ENCODE peak calls at places on chromosomes 2 and 18, in ten cellular contexts. H, Z, Y, W, I, C, P, X, B and N are unnamed samples.

GRCh38 chr2:38148501-38148900 is 72.5 kb upstream of the CYP1B1 start:
- DNase-seq in X (no peak), P (no peak), C (no peak), I (no peak), W (no peak), Z (no peak), B (no peak), H (no peak), Y (no peak), N (no peak)

GRCh38 chr2:106183093-106183837 is 10.8 kb downstream of the UXS1 start:
- DNase-seq in H (no peak), Z (no peak), C (no peak), B (peak; percentile 20), I (no peak), Y (no peak), P (no peak), X (no peak), W (no peak), N (no peak)

GRCh38 chr2:130183500-130184373 is 1.7 kb downstream of the MZT2B start:
- DNase-seq in B (no peak), C (no peak), W (no peak), I (peak; percentile 46), X (no peak), Y (peak; percentile 54), H (no peak), P (no peak), Z (no peak), N (no peak)

GRCh38 chr2:62465039-62465740 is 40.8 kb downstream of the TMEM17 start:
- DNase-seq in X (no peak), W (no peak), I (no peak), Z (no peak), C (no peak), P (no peak), H (no peak), B (no peak), Y (no peak), N (no peak)

GRCh38 chr18:79573921-79574491 is 105.6 kb upstream of the CTDP1 start:
- DNase-seq in W (no peak), H (no peak), I (no peak), B (no peak), P (no peak), Y (no peak), Z (no peak), C (peak; percentile 11), X (no peak), N (peak; percentile 13)

GRCh38 chr2:231530099-231531085 is at the start of gene NMUR1:
- DNase-seq in C (peak; percentile 42), Z (peak; percentile 63), B (peak; percentile 90), Y (peak; percentile 82), P (peak; percentile 58), I (peak; percentile 59), H (peak; percentile 70), W (peak; percentile 48), X (peak; percentile 90), N (peak; percentile 64)

GRCh38 chr2:68043719-68044498 is 18.9 kb downstream of the C1D start:
- DNase-seq in H (no peak), Y (no peak), I (no peak), C (no peak), P (no peak), X (no peak), W (no peak), Z (no peak), B (no peak), N (no peak)

GRCh38 chr2:233563663-233564430 is 2.7 kb downstream of the USP40 start:
- DNase-seq in P (no peak), Z (no peak), X (no peak), Y (no peak), I (no peak), W (no peak), H (no peak), C (no peak), B (no peak), N (no peak)

GRCh38 chr2:230308402-230309000 is 18.5 kb upstream of the SP140L start:
- DNase-seq in X (no peak), H (no peak), B (no peak), C (no peak), I (no peak), W (no peak), Z (no peak), P (no peak), Y (no peak), N (no peak)

GRCh38 chr2:31108887-31109286 is 29.4 kb downstream of the GALNT14 start:
- DNase-seq in B (no peak), X (no peak), H (no peak), Y (no peak), P (no peak), C (no peak), W (no peak), I (no peak), Z (no peak), N (no peak)

GRCh38 chr2:43127208-43127940 is 99.0 kb downstream of the ZFP36L2 start:
- DNase-seq in Y (peak; percentile 62), C (peak; percentile 55), I (peak; percentile 44), Z (peak; percentile 88), B (peak; percentile 74), X (peak; percentile 89), P (peak; percentile 74), H (peak; percentile 91), W (peak; percentile 52), N (no peak)

GRCh38 chr2:27566628-27567027 is 16.2 kb upstream of the ZNF512 start:
- DNase-seq in H (no peak), X (no peak), Z (no peak), Y (no peak), P (no peak), I (no peak), C (no peak), B (no peak), W (no peak), N (no peak)

GRCh38 chr18:48791636-48792105 is 159.1 kb downstream of the SMAD7 start:
- DNase-seq in B (no peak), Y (no peak), P (no peak), I (no peak), C (no peak), W (no peak), H (no peak), Z (no peak), X (no peak), N (no peak)

GRCh38 chr2:114010001-114010400 is 120.1 kb downstream of the ACTR3 start:
- DNase-seq in Y (no peak), Z (no peak), H (no peak), P (no peak), I (no peak), C (no peak), B (no peak), W (no peak), X (no peak), N (no peak)

GRCh38 chr2:105296017-105296611 is 33.4 kb downstream of the TGFBRAP1 start:
- DNase-seq in Y (no peak), I (no peak), H (no peak), P (no peak), Z (no peak), X (no peak), C (no peak), W (no peak), B (no peak), N (no peak)

GRCh38 chr18:58727776-58728500 is 56.7 kb downstream of the MALT1 start:
- DNase-seq in Y (no peak), W (no peak), H (no peak), Z (no peak), P (no peak), C (no peak), B (no peak), X (no peak), I (no peak), N (no peak)

GRCh38 chr18:72700961-72701710 is 157.0 kb upstream of the CBLN2 start:
- DNase-seq in H (no peak), Z (no peak), C (no peak), X (peak; percentile 22), P (no peak), W (no peak), Y (no peak), I (no peak), B (no peak), N (no peak)

GRCh38 chr2:29902356-29902755 is 19.0 kb downstream of the ALK start:
- DNase-seq in Z (no peak), X (no peak), I (no peak), H (no peak), W (no peak), Y (peak; percentile 13), B (no peak), P (no peak), C (no peak), N (no peak)

GRCh38 chr2:95013726-95014125 is 11.8 kb upstream of the MAL start:
- DNase-seq in Y (no peak), X (no peak), P (no peak), H (no peak), I (no peak), W (no peak), B (no peak), C (no peak), Z (no peak), N (no peak)

GRCh38 chr2:221392228-221392881 is 179.7 kb downstream of the EPHA4 start:
- DNase-seq in H (no peak), I (no peak), P (no peak), X (no peak), B (no peak), Y (no peak), C (no peak), Z (no peak), W (no peak), N (no peak)

GRCh38 chr2:198712485-198712884 is 745.3 kb downstream of the SATB2 start:
- DNase-seq in C (no peak), P (no peak), I (no peak), Z (no peak), B (no peak), X (no peak), H (no peak), Y (no peak), W (no peak), N (no peak)

GRCh38 chr2:15146960-15147359 is 414.2 kb downstream of the NBAS start:
- DNase-seq in Z (no peak), H (no peak), I (no peak), Y (no peak), W (no peak), C (no peak), P (no peak), B (no peak), X (no peak), N (no peak)

GRCh38 chr2:20568501-20569463 is 82.1 kb downstream of the HS1BP3 start:
- DNase-seq in P (no peak), Y (no peak), H (no peak), C (no peak), B (no peak), W (no peak), Z (no peak), X (no peak), I (no peak), N (no peak)

GRCh38 chr2:10868465-10869314 is 43.0 kb upstream of the KCNF1 start:
- DNase-seq in Y (no peak), B (no peak), I (no peak), P (no peak), X (no peak), C (no peak), Z (no peak), H (no peak), W (no peak), N (no peak)

GRCh38 chr2:185335879-185336278 is 402.7 kb upstream of the FSIP2 start:
- DNase-seq in I (no peak), X (no peak), Z (no peak), P (no peak), B (no peak), C (no peak), H (no peak), W (no peak), Y (no peak), N (no peak)

GRCh38 chr2:108998911-108999310 is 9.9 kb upstream of the EDAR start:
- DNase-seq in X (no peak), Y (no peak), I (no peak), P (no peak), H (no peak), W (no peak), C (no peak), B (no peak), Z (no peak), N (no peak)

GRCh38 chr2:184326076-184326475 is 272.3 kb upstream of the ZNF804A start:
- DNase-seq in Z (no peak), Y (no peak), H (no peak), X (no peak), P (no peak), B (no peak), W (no peak), C (no peak), I (no peak), N (no peak)